ENCODE peak calls at places on chromosomes 4 and X, in six cellular contexts. K is GM13977, D is H9, L is upper lobe of right lung, R is hepatocyte, O is Calu3. B is an unnamed sample.

GRCh38 chrX:132426695-132427281 is 62.0 kb downstream of the MBNL3 start:
- DNase-seq in K (peak), D (no peak), L (no peak), R (no peak), O (no peak), B (no peak)

GRCh38 chr4:159021597-159022385 is 81.1 kb upstream of the RAPGEF2 start:
- DNase-seq in K (no peak), D (peak), L (no peak), R (no peak), O (no peak), B (no peak)

GRCh38 chr4:149102765-149103164 is 660.6 kb upstream of the NR3C2 start:
- DNase-seq in K (no peak), D (no peak), L (no peak), R (no peak), O (no peak), B (no peak)

GRCh38 chr4:24912252-24913098 is at the start of gene CCDC149:
- DNase-seq in K (peak), D (peak), L (peak), R (peak), O (peak), B (peak)

GRCh38 chrX:70664726-70665125 is 220.1 kb downstream of the DLG3 start:
- DNase-seq in K (peak), D (no peak), L (no peak), R (peak), O (peak), B (peak)

GRCh38 chr4:77308843-77309242 is 151.8 kb downstream of the CCNG2 start:
- DNase-seq in K (peak), D (no peak), L (no peak), R (peak), O (peak), B (peak)

GRCh38 chrX:24150051-24150790 is 692 bp downstream of the ZFX start:
- DNase-seq in K (peak), D (peak), L (peak), R (peak), O (peak), B (peak)

GRCh38 chrX:30831082-30831481 is 58.0 kb downstream of the TAB3 start:
- DNase-seq in K (no peak), D (no peak), L (no peak), R (no peak), O (no peak), B (no peak)

GRCh38 chrX:55312655-55313054 is 47.9 kb upstream of the PAGE3 start:
- DNase-seq in K (no peak), D (no peak), L (no peak), R (no peak), O (no peak), B (no peak)

GRCh38 chr4:80033581-80033980 is 39.4 kb downstream of the ANTXR2 start:
- DNase-seq in K (no peak), D (no peak), L (no peak), R (no peak), O (no peak), B (no peak)

GRCh38 chrX:22325091-22325490 is 52.4 kb downstream of the CBLL2 start:
- DNase-seq in K (no peak), D (no peak), L (no peak), R (no peak), O (no peak), B (no peak)

GRCh38 chr4:947491-947971 is 15.3 kb downstream of the TMEM175 start:
- DNase-seq in K (no peak), D (no peak), L (peak), R (no peak), O (no peak), B (no peak)

GRCh38 chr4:15725608-15726007 is 22.7 kb downstream of the BST1 start:
- DNase-seq in K (no peak), D (no peak), L (no peak), R (no peak), O (no peak), B (no peak)

GRCh38 chrX:3733043-3733430 is 19.6 kb upstream of the PRKX start:
- DNase-seq in K (no peak), D (no peak), L (no peak), R (no peak), O (no peak), B (no peak)

GRCh38 chrX:147953976-147954375 is 27.2 kb upstream of the FMR1NB start:
- DNase-seq in K (no peak), D (no peak), L (no peak), R (no peak), O (no peak), B (no peak)

GRCh38 chr4:61520688-61521160 is 320.6 kb downstream of the ADGRL3 start:
- DNase-seq in K (no peak), D (no peak), L (no peak), R (no peak), O (peak), B (no peak)

GRCh38 chrX:114774691-114775090 is 190.8 kb downstream of the HTR2C start:
- DNase-seq in K (no peak), D (peak), L (no peak), R (peak), O (peak), B (no peak)

GRCh38 chr4:139314047-139314800 is 11.9 kb upstream of the NDUFC1 start:
- DNase-seq in K (no peak), D (no peak), L (no peak), R (no peak), O (no peak), B (no peak)

GRCh38 chrX:45849261-45849660 is 648.6 kb upstream of the DIPK2B start:
- DNase-seq in K (peak), D (no peak), L (no peak), R (peak), O (peak), B (peak)

GRCh38 chrX:48573690-48574269 is 504 bp upstream of the RBM3 start:
- DNase-seq in K (no peak), D (no peak), L (no peak), R (peak), O (no peak), B (no peak)

GRCh38 chrX:78658851-78659744 is at the start of gene RTL3:
- DNase-seq in K (no peak), D (no peak), L (no peak), R (no peak), O (no peak), B (no peak)

DNA sequence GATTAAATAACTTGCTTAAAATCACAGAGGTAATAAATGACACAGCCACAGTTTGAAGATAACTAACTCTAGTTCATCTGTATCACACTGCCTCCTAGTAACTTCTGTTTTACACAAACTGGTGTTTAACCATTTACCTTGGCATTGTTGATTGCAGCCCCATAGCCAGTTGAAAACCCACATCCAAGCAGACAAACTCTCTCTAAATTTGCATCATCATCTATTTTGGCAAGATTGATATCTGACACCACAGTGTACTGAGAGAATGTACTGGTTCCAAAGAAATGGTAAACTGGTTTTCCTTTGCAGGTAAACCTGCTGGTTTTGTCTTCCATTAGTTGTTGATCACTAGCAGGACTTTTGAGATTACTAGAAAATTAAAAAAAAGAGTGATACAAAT is 7.8 kb downstream of the ADH4 start:
- DNase-seq in K (no peak), D (no peak), L (no peak), R (no peak), O (no peak), B (no peak)
- TF ChIP-seq CTCF in K (no peak), D (no peak), L (no peak), R (no peak), O (no peak), B (no peak)

DNA sequence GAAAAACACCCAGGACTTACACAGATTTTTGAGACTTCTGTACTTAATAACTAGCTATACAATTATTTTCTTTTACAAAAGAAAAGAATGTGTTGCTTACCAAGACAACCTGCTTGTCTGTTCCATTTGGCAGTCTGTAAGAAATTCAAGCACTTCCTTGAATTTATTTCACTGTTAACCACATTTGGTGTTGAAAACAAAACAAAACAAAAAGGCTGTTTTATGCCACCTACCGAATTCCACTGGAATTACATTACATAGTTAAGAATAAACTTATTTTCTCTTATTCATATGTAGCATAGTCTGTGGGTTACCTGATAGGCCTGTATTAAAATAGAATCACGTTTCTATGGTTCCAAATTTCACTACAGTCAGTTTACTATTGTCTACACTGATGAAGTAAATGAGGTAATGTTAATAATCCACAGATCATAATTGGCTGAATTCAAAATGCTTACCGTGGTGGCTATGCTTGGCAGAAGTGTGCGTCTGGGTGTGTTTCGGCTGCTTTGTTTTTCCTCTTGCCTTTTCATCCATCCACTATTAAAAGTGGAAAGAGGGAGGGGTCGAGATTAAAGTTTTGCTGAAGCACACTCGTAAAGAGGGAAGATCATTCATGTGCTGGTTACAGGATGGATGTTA is at the start of gene TLR1:
- DNase-seq in K (no peak), D (no peak), L (no peak), R (peak), O (no peak), B (no peak)
- TF ChIP-seq CTCF in K (peak), D (peak), L (peak), R (peak), O (peak), B (peak)

GRCh38 chrX:102063445-102064074 is 61.9 kb upstream of the TCEAL2 start:
- DNase-seq in K (no peak), D (no peak), L (no peak), R (no peak), O (no peak), B (no peak)

GRCh38 chrX:102067966-102068723 is 57.3 kb upstream of the TCEAL2 start:
- DNase-seq in K (peak), D (no peak), L (no peak), R (peak), O (peak), B (no peak)
- TF ChIP-seq CTCF in K (peak), D (peak), L (peak), R (peak), O (peak), B (peak)

GRCh38 chr4:87570290-87570689 is 38.0 kb upstream of the DSPP start:
- DNase-seq in K (no peak), D (no peak), L (no peak), R (no peak), O (no peak), B (no peak)

GRCh38 chr4:87575408-87575807 is 32.9 kb upstream of the DSPP start:
- DNase-seq in K (no peak), D (no peak), L (no peak), R (no peak), O (no peak), B (no peak)

GRCh38 chr4:87575983-87576382 is 32.3 kb upstream of the DSPP start:
- DNase-seq in K (no peak), D (no peak), L (no peak), R (no peak), O (no peak), B (no peak)

GRCh38 chr4:87579478-87579877 is 28.9 kb upstream of the DSPP start:
- DNase-seq in K (no peak), D (no peak), L (no peak), R (no peak), O (no peak), B (no peak)

GRCh38 chr4:87574996-87575395 is 33.3 kb upstream of the DSPP start:
- DNase-seq in K (no peak), D (no peak), L (no peak), R (no peak), O (no peak), B (no peak)
- TF ChIP-seq CTCF in K (no peak), D (no peak), L (no peak), R (no peak), O (no peak), B (no peak)

GRCh38 chr4:104015680-104016079 is 295.9 kb upstream of the TACR3 start:
- DNase-seq in K (peak), D (no peak), L (no peak), R (peak), O (no peak), B (no peak)
- TF ChIP-seq CTCF in K (peak), D (peak), L (no peak), R (peak), O (no peak), B (peak)

GRCh38 chr4:88979292-88979691 is 77.7 kb downstream of the FAM13A start:
- DNase-seq in K (no peak), D (no peak), L (no peak), R (no peak), O (no peak), B (no peak)
- TF ChIP-seq CTCF in K (no peak), D (no peak), L (no peak), R (no peak), O (no peak), B (no peak)

DNA sequence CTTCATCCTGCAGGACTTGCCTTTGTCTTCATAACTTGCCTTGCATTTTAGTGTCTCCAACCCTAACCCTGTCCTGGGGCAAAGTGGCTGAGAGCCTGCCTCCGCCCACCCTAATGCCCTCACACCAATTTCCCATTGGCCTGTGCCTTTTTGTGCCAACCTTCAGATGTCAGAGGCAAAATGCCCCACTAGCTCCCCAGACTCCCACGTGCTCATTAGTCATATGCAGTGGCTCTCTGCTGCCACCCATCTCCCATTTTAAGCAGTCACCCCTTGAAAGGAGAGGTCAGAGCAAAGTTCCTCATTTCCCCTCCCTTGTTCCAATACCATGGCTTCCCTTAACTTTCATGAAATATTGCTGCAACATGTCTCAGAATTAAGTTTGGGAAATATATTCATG is 74.8 kb upstream of the PASD1 start:
- DNase-seq in K (peak), D (peak), L (no peak), R (no peak), O (peak), B (peak)
- TF ChIP-seq CTCF in K (peak), D (peak), L (peak), R (peak), O (no peak), B (peak)

B was measured in GM10248.